ENCODE peak calls at places on chromosomes 13 and 19, in five cellular contexts. One of them, this sample, is unnamed.

GRCh38 chr13:32165791-32166190 is 134.2 kb downstream of the FRY start:
- DNase-seq in aorta: no peak
- DNase-seq in AG10803: peak
- DNase-seq in WTC11: no peak
- DNase-seq in astrocyte of the spinal cord: no peak
- DNase-seq in this sample: no peak

GRCh38 chr13:110390572-110390971 is 83.5 kb downstream of the COL4A2 start:
- DNase-seq in astrocyte of the spinal cord: peak
- DNase-seq in AG10803: peak
- DNase-seq in WTC11: no peak
- DNase-seq in aorta: no peak
- DNase-seq in this sample: peak

GRCh38 chr19:39270091-39270871 is 2.1 kb downstream of the IFNL2 start:
- DNase-seq in WTC11: no peak
- DNase-seq in AG10803: no peak
- DNase-seq in astrocyte of the spinal cord: no peak
- DNase-seq in aorta: no peak
- DNase-seq in this sample: peak

GRCh38 chr19:2494447-2495129 is 18.7 kb downstream of the GADD45B start:
- DNase-seq in aorta: peak
- DNase-seq in astrocyte of the spinal cord: peak
- DNase-seq in WTC11: no peak
- DNase-seq in AG10803: peak
- DNase-seq in this sample: peak

GRCh38 chr13:79679334-79679733 is 198.4 kb downstream of the NDFIP2 start:
- DNase-seq in aorta: peak
- DNase-seq in WTC11: peak
- DNase-seq in AG10803: peak
- DNase-seq in astrocyte of the spinal cord: peak
- DNase-seq in this sample: peak

GRCh38 chr19:57949296-57949695 is 1.8 kb upstream of the ZNF256 start:
- DNase-seq in astrocyte of the spinal cord: no peak
- DNase-seq in AG10803: no peak
- DNase-seq in WTC11: no peak
- DNase-seq in aorta: no peak
- DNase-seq in this sample: no peak

GRCh38 chr13:76677047-76677446 is 209.2 kb downstream of the KCTD12 start:
- DNase-seq in astrocyte of the spinal cord: peak
- DNase-seq in aorta: peak
- DNase-seq in WTC11: no peak
- DNase-seq in AG10803: peak
- DNase-seq in this sample: peak

GRCh38 chr19:50300814-50301606 is 28.2 kb downstream of the KCNC3 start:
- DNase-seq in aorta: peak
- DNase-seq in WTC11: no peak
- DNase-seq in AG10803: peak
- DNase-seq in astrocyte of the spinal cord: peak
- DNase-seq in this sample: peak

GRCh38 chr19:2154587-2155075 is 3.3 kb upstream of the AP3D1 start:
- DNase-seq in astrocyte of the spinal cord: peak
- DNase-seq in WTC11: no peak
- DNase-seq in aorta: no peak
- DNase-seq in AG10803: no peak
- DNase-seq in this sample: no peak

GRCh38 chr13:76833465-76833864 is 52.7 kb downstream of the KCTD12 start:
- DNase-seq in WTC11: no peak
- DNase-seq in AG10803: no peak
- DNase-seq in astrocyte of the spinal cord: no peak
- DNase-seq in aorta: no peak
- DNase-seq in this sample: no peak

GRCh38 chr19:13353625-13354024 is 152.7 kb downstream of the CACNA1A start:
- DNase-seq in aorta: no peak
- DNase-seq in WTC11: no peak
- DNase-seq in astrocyte of the spinal cord: no peak
- DNase-seq in AG10803: no peak
- DNase-seq in this sample: no peak

GRCh38 chr19:6551607-6552450 is 21.0 kb downstream of the TNFSF9 start:
- DNase-seq in WTC11: peak
- DNase-seq in astrocyte of the spinal cord: no peak
- DNase-seq in AG10803: no peak
- DNase-seq in aorta: no peak
- DNase-seq in this sample: no peak

GRCh38 chr13:114096811-114097503 is 35.5 kb downstream of the RASA3 start:
- DNase-seq in AG10803: no peak
- DNase-seq in aorta: peak
- DNase-seq in WTC11: peak
- DNase-seq in astrocyte of the spinal cord: no peak
- DNase-seq in this sample: no peak

GRCh38 chr13:49113526-49114286 is 106.4 kb upstream of the MLNR start:
- DNase-seq in WTC11: no peak
- DNase-seq in astrocyte of the spinal cord: peak
- DNase-seq in aorta: no peak
- DNase-seq in AG10803: peak
- DNase-seq in this sample: peak

GRCh38 chr19:17255150-17255621 is 9.4 kb downstream of the USHBP1 start:
- DNase-seq in AG10803: no peak
- DNase-seq in WTC11: no peak
- DNase-seq in aorta: no peak
- DNase-seq in astrocyte of the spinal cord: no peak
- DNase-seq in this sample: peak

GRCh38 chr13:39385621-39386231 is 217.3 kb downstream of the LHFPL6 start:
- DNase-seq in astrocyte of the spinal cord: peak
- DNase-seq in aorta: no peak
- DNase-seq in AG10803: no peak
- DNase-seq in WTC11: no peak
- DNase-seq in this sample: peak

This sample was measured in choroid plexus epithelial cell.